ENCODE peak calls at places on chromosomes 4 and X, in six cellular contexts. L is neuronal stem cell, J is H9, T is H1, C is IMR-90, M is trophoblast cell. D is an unnamed sample.

GRCh38 chrX:45006002-45006800 is 133.2 kb downstream of the KDM6A start:
- DNase-seq in T (no peak), J (peak), L (no peak), M (no peak), C (peak), D (no peak)

GRCh38 chr4:179097741-179098140 is 1655.5 kb upstream of the AGA start:
- DNase-seq in L (peak), J (peak), T (peak), M (no peak), C (peak), D (peak)

GRCh38 chrX:71996826-71997225 is 86.2 kb downstream of the NHSL2 start:
- DNase-seq in J (peak), C (no peak), L (no peak), M (no peak), T (peak), D (no peak)

GRCh38 chrX:42943051-42943450 is 165.1 kb upstream of the PPP1R2C start:
- DNase-seq in M (no peak), T (no peak), C (no peak), L (no peak), J (no peak), D (no peak)

GRCh38 chr4:48602222-48602621 is 112.2 kb downstream of the ZAR1 start:
- DNase-seq in J (no peak), M (no peak), T (no peak), C (peak), L (no peak), D (peak)

GRCh38 chr4:131093303-131093702 is 1997.4 kb downstream of the C4orf33 start:
- DNase-seq in M (no peak), T (no peak), J (no peak), L (no peak), C (no peak), D (no peak)

GRCh38 chr4:149441338-149441737 is 374.3 kb downstream of the IQCM start:
- DNase-seq in L (no peak), J (no peak), T (no peak), C (peak), M (no peak), D (peak)

GRCh38 chr4:87981505-87981904 is 6.0 kb downstream of the SPP1 start:
- DNase-seq in M (no peak), T (no peak), L (no peak), J (no peak), C (no peak), D (no peak)

GRCh38 chr4:120071192-120071795 is 4.6 kb upstream of the MAD2L1 start:
- DNase-seq in L (peak), C (peak), T (no peak), J (no peak), M (peak), D (peak)

GRCh38 chrX:23223169-23223568 is 111.5 kb upstream of the PTCHD1 start:
- DNase-seq in T (no peak), C (no peak), L (no peak), M (peak), J (no peak), D (no peak)

GRCh38 chr4:173990126-173990878 is 293.2 kb downstream of the FBXO8 start:
- DNase-seq in J (no peak), L (peak), T (no peak), C (peak), M (no peak), D (peak)

GRCh38 chrX:107153005-107153404 is 34.4 kb upstream of the RBM41 start:
- DNase-seq in M (no peak), T (no peak), L (no peak), J (no peak), C (no peak), D (no peak)

GRCh38 chr4:97778174-97778573 is 365.1 kb downstream of the STPG2 start:
- DNase-seq in C (no peak), T (no peak), M (no peak), J (no peak), L (no peak), D (no peak)

GRCh38 chrX:34126011-34126410 is 6.1 kb downstream of the FAM47A start:
- DNase-seq in J (no peak), T (no peak), C (no peak), M (no peak), L (no peak), D (no peak)

GRCh38 chr4:73740353-73740778 is at the start of gene CXCL8:
- DNase-seq in J (no peak), L (no peak), M (peak), C (peak), T (no peak), D (peak)

GRCh38 chrX:100048156-100048555 is 361.9 kb downstream of the PCDH19 start:
- DNase-seq in J (peak), T (no peak), L (no peak), C (no peak), M (no peak), D (no peak)

GRCh38 chr4:164933244-164933643 is 44.2 kb downstream of the TRIM61 start:
- DNase-seq in T (no peak), L (no peak), C (no peak), J (no peak), M (no peak), D (no peak)

GRCh38 chr4:74640111-74640903 is 154.0 kb downstream of the BTC start:
- DNase-seq in L (no peak), C (peak), M (no peak), J (no peak), T (no peak), D (peak)

GRCh38 chr4:147942729-147943128 is 210.8 kb downstream of the ARHGAP10 start:
- DNase-seq in T (no peak), J (no peak), M (no peak), L (no peak), C (peak), D (no peak)

GRCh38 chr4:7334521-7335275 is 100.0 kb downstream of the PSAPL1 start:
- DNase-seq in M (no peak), J (no peak), C (no peak), L (no peak), T (no peak), D (no peak)

GRCh38 chr4:47465008-47465407 is 1.5 kb upstream of the COMMD8 start:
- DNase-seq in J (no peak), M (no peak), T (no peak), L (no peak), C (no peak), D (no peak)

GRCh38 chr4:91243132-91243531 is 1060.6 kb upstream of the GRID2 start:
- DNase-seq in T (no peak), C (no peak), M (no peak), L (no peak), J (no peak), D (no peak)

GRCh38 chrX:72349190-72349589 is 43.5 kb upstream of the CITED1 start:
- DNase-seq in J (no peak), T (no peak), M (no peak), C (no peak), L (no peak), D (no peak)

GRCh38 chrX:440636-441035 is 53.9 kb upstream of the PPP2R3B start:
- DNase-seq in J (no peak), C (no peak), M (no peak), L (no peak), T (no peak), D (no peak)

GRCh38 chr4:87633239-87633638 is 16.8 kb upstream of the DMP1 start:
- DNase-seq in L (no peak), T (no peak), C (peak), J (no peak), M (no peak), D (peak)

GRCh38 chr4:1230316-1230715 is 18.6 kb downstream of the CTBP1 start:
- DNase-seq in L (no peak), M (no peak), C (no peak), T (no peak), J (no peak), D (no peak)

GRCh38 chrX:107549504-107549903 is 78.8 kb upstream of the PRPS1 start:
- DNase-seq in T (no peak), C (no peak), M (peak), J (no peak), L (no peak), D (no peak)

GRCh38 chr4:78584863-78585576 is 33.5 kb downstream of the ANXA3 start:
- DNase-seq in C (peak), L (no peak), M (no peak), J (no peak), T (no peak), D (peak)

GRCh38 chrX:129772796-129773431 is 6.8 kb upstream of the SASH3 start:
- DNase-seq in J (no peak), T (no peak), M (no peak), C (no peak), L (no peak), D (no peak)

GRCh38 chr4:156635046-156635445 is 336.6 kb downstream of the PDGFC start:
- DNase-seq in J (no peak), L (no peak), M (no peak), T (no peak), C (no peak), D (no peak)

GRCh38 chr4:57265831-57266582 is 155.8 kb upstream of the IGFBP7 start:
- DNase-seq in C (no peak), T (no peak), M (no peak), J (peak), L (peak), D (peak)

GRCh38 chrX:92283298-92283697 is 504.1 kb downstream of the PCDH11X start:
- DNase-seq in C (no peak), M (no peak), L (no peak), J (no peak), T (no peak), D (no peak)

GRCh38 chrX:40090050-40090804 is 7.5 kb downstream of the BCOR start:
- DNase-seq in T (peak), M (no peak), C (no peak), L (no peak), J (peak), D (peak)

GRCh38 chr4:7939377-7940108 is at the start of gene AFAP1:
- DNase-seq in C (peak), T (peak), L (peak), M (peak), J (peak), D (peak)

GRCh38 chr4:55326629-55327028 is 19.4 kb upstream of the SRD5A3 start:
- DNase-seq in M (no peak), J (no peak), C (no peak), T (no peak), L (no peak), D (no peak)

GRCh38 chr4:184487503-184487902 is 13.2 kb upstream of the IRF2 start:
- DNase-seq in M (no peak), L (no peak), C (no peak), J (no peak), T (no peak), D (no peak)

GRCh38 chr4:3462790-3463415 is at the start of gene DOK7:
- DNase-seq in T (no peak), M (no peak), L (no peak), J (no peak), C (no peak), D (no peak)
- H3K9ac ChIP-seq in T (no peak), M (no peak), L (peak), J (no peak), C (no peak), D (no peak)

GRCh38 chr4:5198586-5198985 is 147.3 kb downstream of the STK32B start:
- DNase-seq in T (no peak), M (no peak), L (no peak), C (no peak), J (no peak), D (no peak)

GRCh38 chr4:5199912-5200311 is 148.6 kb downstream of the STK32B start:
- DNase-seq in J (no peak), C (no peak), T (no peak), L (no peak), M (no peak), D (no peak)

GRCh38 chr4:5199142-5199541 is 147.9 kb downstream of the STK32B start:
- DNase-seq in L (no peak), C (no peak), J (no peak), M (no peak), T (no peak), D (no peak)

GRCh38 chr4:5203309-5203708 is 152.0 kb downstream of the STK32B start:
- DNase-seq in M (no peak), C (peak), L (no peak), J (no peak), T (no peak), D (no peak)

GRCh38 chr4:5200546-5200945 is 149.3 kb downstream of the STK32B start:
- DNase-seq in T (no peak), M (no peak), J (no peak), C (peak), L (no peak), D (no peak)
- H4K91ac ChIP-seq in T (peak), M (no peak), J (no peak), C (no peak), L (no peak), D (no peak)

GRCh38 chr4:183183906-183184535 is 85.0 kb downstream of the WWC2 start:
- DNase-seq in L (no peak), C (no peak), J (no peak), T (no peak), M (no peak), D (no peak)
- H3K9ac ChIP-seq in L (no peak), C (no peak), J (no peak), T (no peak), M (no peak), D (no peak)

DNA sequence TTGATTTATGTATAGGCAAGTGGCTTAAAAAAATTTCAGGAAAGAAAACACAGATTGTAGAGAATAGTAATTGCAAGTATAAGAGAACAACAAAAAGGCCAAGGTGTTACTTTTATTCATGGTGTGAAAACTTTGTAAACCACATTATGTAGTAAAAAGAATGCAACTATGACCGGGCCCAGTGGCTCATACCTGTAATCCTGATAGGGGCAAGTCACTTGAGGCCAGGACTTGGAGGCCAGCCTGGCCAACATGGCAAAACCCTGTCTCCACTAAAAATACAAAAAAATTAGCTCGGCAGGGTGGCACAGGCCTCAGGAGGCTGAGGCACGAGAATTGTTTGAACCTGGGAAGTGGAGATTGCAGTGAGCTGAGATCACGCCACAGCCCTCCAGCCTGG is 131.7 kb downstream of the DCK start:
- DNase-seq in M (peak), J (no peak), L (no peak), C (no peak), T (no peak), D (no peak)
- H4K91ac ChIP-seq in M (no peak), J (no peak), L (no peak), C (no peak), T (no peak), D (no peak)

DNA sequence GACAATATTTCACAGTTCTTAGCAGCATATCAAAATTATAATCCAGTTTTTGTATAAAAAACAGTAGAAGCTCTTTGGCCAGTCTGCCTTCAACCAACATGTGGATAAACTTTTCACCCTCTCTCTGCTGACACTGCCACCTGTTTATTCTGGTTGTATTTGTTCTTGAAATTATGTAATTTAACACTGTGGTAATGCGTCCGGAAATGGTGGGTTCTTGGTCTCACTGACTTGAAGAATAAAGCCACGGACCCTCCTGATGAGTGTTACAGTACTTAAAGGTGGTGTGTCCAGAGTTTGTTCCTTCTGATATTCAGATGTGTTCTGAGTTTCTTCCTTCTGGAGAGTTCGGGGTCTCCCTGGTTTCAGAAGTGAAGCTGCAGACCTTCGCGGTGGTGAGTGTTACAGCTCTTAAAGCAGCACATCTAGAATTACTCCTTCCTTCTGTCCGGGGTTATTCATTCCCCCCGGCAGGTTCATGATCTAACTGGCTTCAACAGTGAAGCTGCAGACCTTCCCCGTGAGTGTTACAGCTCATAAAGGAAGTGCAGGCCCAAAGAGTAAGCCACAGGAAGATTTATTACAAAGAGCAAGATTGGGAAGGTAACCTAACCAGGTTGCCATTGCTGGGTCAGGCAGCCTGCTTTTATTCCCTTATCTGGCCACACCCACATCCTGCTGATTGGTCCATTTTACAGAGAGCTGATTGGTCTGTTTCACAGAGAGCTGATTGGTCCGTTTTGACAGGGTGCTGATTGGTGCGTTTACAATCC is 15.7 kb downstream of the FAM184B start:
- DNase-seq in J (no peak), T (no peak), M (no peak), C (no peak), L (no peak), D (no peak)
- H3K9ac ChIP-seq in J (no peak), T (no peak), M (no peak), C (no peak), L (no peak), D (no peak)